ENCODE peak calls at places on chromosomes 4 and X, in ten cellular contexts. I is lower leg skin, R is astrocyte of the cerebellum, G is HFFc6, N is brain microvascular endothelial cell, C is psoas muscle, T is fibroblast of mammary gland, E is omental fat pad, L is WTC11, A is breast epithelium. P is an unnamed sample.
A peak's percentile ranks its signal among the peaks of the same experiment; 100 is the strongest.

GRCh38 chr4:18961879-18962278 is 940.3 kb upstream of the LCORL start:
- DNase-seq in R (no peak), A (no peak), E (no peak), N (no peak), T (no peak), I (no peak), G (no peak), L (no peak), C (no peak), P (no peak)

GRCh38 chr4:5972571-5972970 is 45.7 kb downstream of the C4orf50 start:
- DNase-seq in E (no peak), L (no peak), A (peak; percentile 31), I (peak; percentile 57), G (no peak), C (no peak), R (no peak), N (no peak), T (no peak), P (no peak)

GRCh38 chr4:153901220-153901619 is 112.3 kb upstream of the SFRP2 start:
- DNase-seq in I (no peak), C (no peak), R (no peak), G (no peak), N (no peak), T (no peak), E (no peak), A (no peak), L (no peak), P (no peak)

GRCh38 chrX:37711991-37712390 is 26.4 kb downstream of the XK start:
- DNase-seq in A (no peak), E (no peak), C (no peak), G (no peak), R (no peak), I (no peak), T (no peak), L (no peak), N (no peak), P (no peak)

GRCh38 chr4:34953145-34953799 is 1291.0 kb downstream of the ARAP2 start:
- DNase-seq in N (no peak), I (no peak), R (no peak), T (no peak), L (peak; percentile 62), E (no peak), C (no peak), A (no peak), G (no peak), P (no peak)

GRCh38 chrX:118216488-118216887 is 99.9 kb upstream of the KLHL13 start:
- DNase-seq in I (no peak), E (no peak), C (no peak), N (no peak), T (no peak), R (no peak), G (no peak), A (no peak), L (no peak), P (no peak)

GRCh38 chrX:19888419-19888879 is 1.0 kb upstream of the SH3KBP1 start:
- DNase-seq in A (no peak), R (peak; percentile 52), N (peak; percentile 48), T (peak; percentile 74), G (peak; percentile 64), C (no peak), L (no peak), I (no peak), E (no peak), P (peak; percentile 49)

GRCh38 chr4:54840992-54841768 is 183.4 kb downstream of the KIT start:
- DNase-seq in A (no peak), E (no peak), L (no peak), C (no peak), G (peak; percentile 46), N (peak; percentile 33), T (peak; percentile 17), I (no peak), R (no peak), P (no peak)

GRCh38 chr4:152106781-152107321 is 346.0 kb upstream of the GATB start:
- DNase-seq in E (no peak), T (peak; percentile 81), G (peak; percentile 26), C (no peak), N (no peak), I (no peak), R (no peak), A (no peak), L (no peak), P (no peak)

GRCh38 chrX:56785442-56785841 is 56.4 kb downstream of the NBDY start:
- DNase-seq in A (no peak), N (no peak), G (no peak), R (no peak), I (peak; percentile 43), E (peak; percentile 4), L (no peak), C (no peak), T (no peak), P (no peak)

GRCh38 chr4:128871948-128872347 is 62.4 kb downstream of the JADE1 start:
- DNase-seq in R (no peak), I (no peak), A (no peak), C (no peak), G (peak; percentile 98), N (peak; percentile 95), E (no peak), T (peak; percentile 71), L (no peak), P (peak; percentile 38)

GRCh38 chr4:128879971-128880370 is 70.5 kb downstream of the JADE1 start:
- DNase-seq in C (no peak), N (no peak), T (no peak), L (no peak), I (no peak), R (no peak), A (no peak), G (no peak), E (no peak), P (no peak)

GRCh38 chr4:128877934-128878333 is 68.4 kb downstream of the JADE1 start:
- DNase-seq in N (no peak), E (no peak), C (no peak), G (no peak), I (no peak), R (no peak), T (no peak), A (no peak), L (no peak), P (no peak)

GRCh38 chr4:128879283-128879682 is 69.8 kb downstream of the JADE1 start:
- DNase-seq in R (no peak), L (no peak), N (no peak), A (no peak), I (no peak), E (no peak), G (no peak), T (no peak), C (no peak), P (no peak)

GRCh38 chr4:128876194-128876593 is 66.7 kb downstream of the JADE1 start:
- DNase-seq in A (no peak), L (no peak), G (no peak), I (no peak), R (no peak), E (no peak), C (no peak), T (no peak), N (no peak), P (no peak)
- TF ChIP-seq CTCF in A (no peak), L (no peak), G (no peak), I (no peak), R (no peak), E (no peak), C (no peak), T (no peak), N (no peak), P (no peak)

DNA sequence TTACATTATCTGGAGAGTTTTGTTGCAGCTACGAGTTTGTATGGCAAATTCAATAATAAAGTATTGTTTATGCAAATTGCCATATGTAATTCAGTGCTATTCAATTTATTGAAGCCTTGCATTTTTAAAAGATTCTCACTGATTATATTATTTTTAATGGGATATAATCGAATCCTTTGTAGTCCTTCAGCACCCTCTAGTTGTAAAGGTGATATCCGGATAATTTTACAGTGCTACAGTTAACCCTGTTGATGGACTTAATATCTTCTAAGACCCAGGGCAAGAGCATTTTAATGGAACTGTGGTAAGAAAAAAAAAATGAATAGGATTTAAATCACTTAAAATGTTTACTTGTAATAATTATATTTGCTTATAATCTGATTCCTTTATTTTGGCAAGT is 48.5 kb upstream of the GRIA2 start:
- DNase-seq in N (no peak), E (no peak), A (no peak), L (no peak), G (no peak), R (peak; percentile 19), C (no peak), T (peak; percentile 44), I (no peak), P (no peak)
- TF ChIP-seq CTCF in N (peak; percentile 19), E (no peak), A (no peak), L (no peak), G (peak; percentile 64), R (peak; percentile 21), C (no peak), T (peak; percentile 39), I (no peak), P (peak; percentile 30)

GRCh38 chr4:106316773-106317409 is 541 bp downstream of the AIMP1 start:
- DNase-seq in E (no peak), R (no peak), G (no peak), C (no peak), A (no peak), N (peak; percentile 3), L (no peak), I (no peak), T (peak; percentile 11), P (no peak)

GRCh38 chr4:106315476-106315967 is 487 bp downstream of the TBCK start:
- DNase-seq in I (no peak), E (peak; percentile 24), L (no peak), R (no peak), T (peak; percentile 55), N (peak; percentile 28), C (no peak), G (peak; percentile 36), A (no peak), P (no peak)

GRCh38 chr4:106315968-106316772 is at the start of the genes AIMP1 and TBCK:
- DNase-seq in L (peak; percentile 81), R (peak; percentile 86), T (peak; percentile 91), E (peak; percentile 65), N (peak; percentile 91), A (peak; percentile 88), G (peak; percentile 86), C (peak; percentile 94), I (peak; percentile 97), P (peak; percentile 74)

GRCh38 chr4:106312997-106313522 is 2.9 kb downstream of the TBCK start:
- DNase-seq in R (no peak), N (no peak), C (no peak), G (no peak), L (no peak), A (no peak), T (peak; percentile 12), I (no peak), E (no peak), P (no peak)

DNA sequence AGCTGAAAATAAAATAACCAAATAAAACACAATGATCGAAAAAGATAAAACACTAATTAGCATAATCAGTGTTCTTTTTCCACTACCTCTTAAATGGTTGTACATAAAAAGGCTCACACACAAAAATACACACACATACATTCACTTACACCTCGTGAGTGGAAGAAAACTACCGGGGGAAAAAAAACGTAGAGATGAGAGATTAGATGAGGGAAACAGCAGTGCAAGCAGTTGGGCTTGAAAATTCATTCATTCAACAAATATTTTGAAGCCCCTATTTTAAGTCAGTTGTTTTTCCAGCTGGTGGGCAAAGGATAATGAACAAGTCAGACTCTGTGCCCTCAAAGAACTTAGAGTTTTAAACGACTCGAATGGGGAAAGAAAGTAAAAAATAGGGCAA is 1.0 kb downstream of the TBCK start:
- DNase-seq in C (no peak), E (no peak), T (no peak), I (no peak), G (no peak), R (no peak), A (no peak), N (no peak), L (no peak), P (no peak)
- TF ChIP-seq CTCF in C (no peak), E (no peak), T (no peak), I (no peak), G (no peak), R (no peak), A (no peak), N (no peak), L (no peak), P (no peak)

GRCh38 chr4:107930821-107931774 is at the start of gene CYP2U1:
- DNase-seq in A (peak; percentile 74), C (peak; percentile 93), N (peak; percentile 57), T (peak; percentile 63), I (peak; percentile 97), G (peak; percentile 82), R (no peak), L (peak; percentile 88), E (no peak), P (no peak)
- TF ChIP-seq CTCF in A (no peak), C (peak; percentile 29), N (no peak), T (no peak), I (no peak), G (peak; percentile 43), R (no peak), L (no peak), E (no peak), P (no peak)